ENCODE peak calls at places on chromosome 5, in ten cellular contexts. H is dorsolateral prefrontal cortex, K is adrenal gland, C is stomach, Q is GM23338, V is AG04450, G is OCI-LY7, A is fibroblast of mammary gland, E is cardiac fibroblast, B is spleen. O is an unnamed sample.

GRCh38 chr5:57700484-57700883 is 217.9 kb upstream of the ACTBL2 start:
- DNase-seq in H (no peak), E (no peak), Q (no peak), K (no peak), B (no peak), G (no peak), C (no peak), A (no peak), V (no peak), O (no peak)

GRCh38 chr5:172009536-172010270 is 3.3 kb upstream of the FBXW11 start:
- DNase-seq in V (no peak), A (no peak), Q (no peak), C (no peak), B (no peak), K (no peak), G (no peak), H (no peak), E (peak), O (no peak)

GRCh38 chr5:80763211-80763610 is 108.4 kb upstream of the DHFR start:
- DNase-seq in G (no peak), A (peak), B (no peak), C (no peak), V (no peak), H (no peak), K (no peak), E (peak), Q (no peak), O (no peak)

GRCh38 chr5:1480217-1480616 is 35.0 kb upstream of the SLC6A3 start:
- DNase-seq in E (peak), A (peak), K (peak), H (no peak), V (no peak), C (peak), B (peak), G (no peak), Q (peak), O (no peak)

GRCh38 chr5:52580921-52581320 is 206.8 kb upstream of the ITGA1 start:
- DNase-seq in E (peak), H (no peak), G (no peak), K (no peak), B (no peak), A (peak), C (peak), Q (no peak), V (no peak), O (peak)

GRCh38 chr5:91170266-91170665 is 212.9 kb downstream of the ARRDC3 start:
- DNase-seq in E (peak), Q (no peak), A (peak), V (no peak), K (no peak), H (no peak), G (no peak), C (no peak), B (no peak), O (peak)

GRCh38 chr5:115816226-115817042 is at the start of gene CDO1:
- DNase-seq in E (peak), B (peak), V (no peak), C (no peak), A (peak), H (peak), Q (peak), G (no peak), K (peak), O (peak)

GRCh38 chr5:61850696-61851095 is 455.3 kb upstream of the KIF2A start:
- DNase-seq in Q (no peak), B (no peak), E (no peak), K (no peak), G (no peak), V (no peak), A (no peak), H (no peak), C (no peak), O (no peak)

GRCh38 chr5:140112685-140113179 is 1.2 kb upstream of the PURA start:
- DNase-seq in A (no peak), V (no peak), K (no peak), Q (peak), C (no peak), E (peak), B (no peak), G (no peak), H (no peak), O (no peak)

GRCh38 chr5:107056278-107056677 is 614.5 kb downstream of the EFNA5 start:
- DNase-seq in K (no peak), V (no peak), H (no peak), E (no peak), C (no peak), G (no peak), Q (no peak), B (no peak), A (no peak), O (no peak)

GRCh38 chr5:163867324-163867723 is 361.9 kb downstream of the MAT2B start:
- DNase-seq in G (no peak), Q (no peak), K (no peak), A (no peak), E (peak), V (no peak), B (no peak), C (no peak), H (no peak), O (no peak)

GRCh38 chr5:80516826-80517225 is 28.9 kb downstream of the FAM151B start:
- DNase-seq in E (peak), B (no peak), A (peak), C (no peak), H (no peak), V (peak), G (no peak), Q (no peak), K (no peak), O (peak)

GRCh38 chr5:68631884-68632283 is 416.3 kb downstream of the PIK3R1 start:
- DNase-seq in A (no peak), H (no peak), K (no peak), Q (no peak), E (no peak), B (no peak), G (no peak), C (no peak), V (no peak), O (no peak)

GRCh38 chr5:96615223-96615622 is 47.0 kb upstream of the CAST start:
- DNase-seq in Q (no peak), A (no peak), H (no peak), E (no peak), C (no peak), B (no peak), V (no peak), G (no peak), K (no peak), O (no peak)

GRCh38 chr5:91219803-91220371 is 163.2 kb downstream of the ARRDC3 start:
- DNase-seq in C (no peak), A (peak), H (no peak), E (peak), Q (peak), B (no peak), G (peak), K (peak), V (no peak), O (peak)

GRCh38 chr5:76544268-76544926 is 78.8 kb downstream of the F2RL2 start:
- DNase-seq in A (peak), V (no peak), Q (peak), B (no peak), K (peak), H (no peak), C (peak), E (peak), G (peak), O (peak)

GRCh38 chr5:178357127-178357526 is 124.5 kb upstream of the PHYKPL start:
- DNase-seq in C (no peak), G (no peak), H (no peak), V (no peak), A (no peak), E (no peak), B (peak), K (peak), Q (peak), O (no peak)

GRCh38 chr5:1522601-1523479 is 920 bp downstream of the LPCAT1 start:
- DNase-seq in V (no peak), G (peak), Q (no peak), H (peak), C (peak), E (peak), B (peak), A (no peak), K (peak), O (no peak)

GRCh38 chr5:96734871-96735325 is 72.7 kb downstream of the CAST start:
- DNase-seq in C (no peak), A (peak), K (no peak), V (no peak), Q (peak), G (peak), H (no peak), E (peak), B (no peak), O (no peak)

GRCh38 chr5:82405166-82405565 is 127.0 kb upstream of the RPS23 start:
- DNase-seq in G (no peak), H (no peak), A (peak), E (peak), B (no peak), C (no peak), V (no peak), Q (no peak), K (no peak), O (peak)

GRCh38 chr5:176531902-176532493 is 5.2 kb downstream of the RNF44 start:
- DNase-seq in B (peak), A (no peak), E (no peak), G (no peak), C (no peak), K (no peak), Q (no peak), H (no peak), V (no peak), O (no peak)

GRCh38 chr5:14753947-14754346 is 89.4 kb downstream of the OTULIN start:
- DNase-seq in C (no peak), H (no peak), V (no peak), B (no peak), E (no peak), K (no peak), G (no peak), Q (no peak), A (no peak), O (no peak)

GRCh38 chr5:120055858-120056257 is 408.2 kb upstream of the PRR16 start:
- DNase-seq in V (peak), K (peak), Q (no peak), E (peak), B (no peak), H (no peak), G (no peak), C (no peak), A (peak), O (peak)

GRCh38 chr5:6383376-6383775 is 5.0 kb upstream of the MED10 start:
- DNase-seq in E (no peak), Q (no peak), C (no peak), K (no peak), G (no peak), H (no peak), B (no peak), V (no peak), A (no peak), O (no peak)

GRCh38 chr5:144403058-144403457 is 232.4 kb downstream of the KCTD16 start:
- DNase-seq in V (no peak), Q (no peak), H (no peak), E (no peak), K (no peak), G (no peak), C (no peak), B (no peak), A (no peak), O (no peak)

GRCh38 chr5:157828031-157828948 is 30.7 kb downstream of the CLINT1 start:
- DNase-seq in H (no peak), B (no peak), Q (no peak), G (peak), C (no peak), A (peak), K (no peak), V (no peak), E (peak), O (no peak)

GRCh38 chr5:181205735-181206401 is 872 bp upstream of the TRIM7 start:
- DNase-seq in V (no peak), A (no peak), B (no peak), Q (no peak), K (no peak), E (no peak), G (no peak), C (no peak), H (no peak), O (no peak)

GRCh38 chr5:119179857-119180641 is 109.2 kb downstream of the DMXL1 start:
- DNase-seq in G (no peak), H (no peak), A (peak), C (no peak), K (no peak), Q (no peak), B (no peak), E (peak), V (no peak), O (no peak)

GRCh38 chr5:101473483-101473882 is 570.4 kb upstream of the ST8SIA4 start:
- DNase-seq in G (no peak), V (no peak), Q (no peak), H (no peak), B (no peak), A (peak), E (peak), C (no peak), K (no peak), O (peak)

GRCh38 chr5:1513326-1514026 is 10.3 kb downstream of the LPCAT1 start:
- DNase-seq in A (no peak), Q (no peak), E (no peak), V (no peak), K (no peak), G (no peak), H (no peak), C (peak), B (peak), O (no peak)

GRCh38 chr5:150464554-150465012 is 15.0 kb upstream of the RPS14 start:
- DNase-seq in K (peak), Q (peak), V (no peak), C (no peak), G (no peak), H (no peak), A (peak), B (no peak), E (peak), O (no peak)

GRCh38 chr5:143576721-143577484 is 173.4 kb upstream of the NR3C1 start:
- DNase-seq in G (no peak), B (no peak), V (no peak), C (no peak), A (peak), K (peak), Q (no peak), H (no peak), E (peak), O (peak)

GRCh38 chr5:103785569-103785968 is 223.0 kb upstream of the NUDT12 start:
- DNase-seq in E (peak), C (no peak), K (no peak), B (no peak), Q (no peak), A (peak), H (no peak), G (no peak), V (no peak), O (no peak)

GRCh38 chr5:73311291-73312110 is 137.1 kb downstream of the FOXD1 start:
- DNase-seq in H (no peak), Q (peak), V (peak), E (peak), C (no peak), G (no peak), B (no peak), A (peak), K (peak), O (peak)
- H3K4me3 ChIP-seq in H (no peak), Q (peak), V (peak), E (no peak), C (peak), G (no peak), B (no peak), A (peak), K (peak), O (no peak)

GRCh38 chr5:149174847-149175234 is 33.5 kb downstream of the ABLIM3 start:
- DNase-seq in V (no peak), E (no peak), A (peak), B (no peak), H (no peak), G (no peak), C (no peak), Q (no peak), K (no peak), O (no peak)
- H3K4me3 ChIP-seq in V (no peak), E (no peak), A (no peak), B (no peak), H (no peak), G (no peak), C (no peak), Q (no peak), K (no peak), O (no peak)

DNA sequence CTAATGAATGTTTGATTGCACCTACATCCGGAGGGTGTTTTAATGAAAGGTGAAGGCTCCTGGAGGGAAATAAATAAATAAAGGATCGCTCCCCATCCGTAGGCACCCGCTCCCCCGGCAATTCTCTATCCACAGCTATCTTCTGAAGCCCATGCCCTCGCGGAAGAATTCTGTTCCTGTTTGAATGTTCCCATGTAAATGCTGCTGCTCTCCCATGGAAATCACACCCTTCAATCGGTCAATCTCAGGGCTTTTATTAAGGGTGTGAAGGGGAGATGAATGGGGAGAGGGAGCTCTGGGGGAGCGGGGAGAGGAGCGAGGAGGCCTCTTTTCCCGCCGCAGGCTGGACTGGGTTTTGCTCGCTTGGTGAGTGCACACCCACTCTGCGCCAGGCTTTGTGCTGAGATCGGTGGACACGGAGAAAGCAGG is 21.1 kb upstream of the ARAP3 start:
- DNase-seq in E (no peak), K (no peak), A (no peak), H (no peak), G (no peak), C (no peak), Q (peak), V (no peak), B (no peak), O (no peak)
- H3K4me3 ChIP-seq in E (peak), K (peak), A (no peak), H (peak), G (no peak), C (peak), Q (peak), V (peak), B (no peak), O (peak)

DNA sequence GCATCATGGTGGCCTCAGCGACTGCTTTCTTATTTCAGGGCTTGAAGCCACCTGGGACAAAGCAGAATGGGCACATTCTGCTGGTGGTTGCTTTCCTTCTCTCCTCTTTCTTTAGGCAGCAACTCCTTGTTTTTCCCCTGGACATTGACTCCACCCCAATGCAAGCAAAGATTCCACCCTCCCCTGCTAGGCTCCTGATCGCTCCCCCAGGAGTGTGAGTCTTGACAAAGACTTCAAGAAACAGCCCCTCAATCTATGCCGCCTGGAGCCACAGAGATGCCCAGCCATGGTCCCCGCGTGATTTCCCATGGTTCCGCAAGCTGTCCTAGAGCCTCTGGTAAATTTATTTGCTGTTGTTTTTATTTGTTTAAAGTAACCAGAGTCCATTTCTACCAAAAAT is 2.4 kb downstream of the KCNMB1 start:
- DNase-seq in C (no peak), V (no peak), Q (no peak), G (no peak), E (no peak), B (no peak), A (no peak), K (no peak), H (no peak), O (no peak)
- H3K4me3 ChIP-seq in C (no peak), V (no peak), Q (no peak), G (no peak), E (no peak), B (no peak), A (no peak), K (no peak), H (no peak), O (no peak)

GRCh38 chr5:149271195-149271716 is 403 bp upstream of the AFAP1L1 start:
- DNase-seq in B (no peak), G (no peak), C (no peak), Q (peak), K (no peak), H (no peak), V (no peak), A (no peak), E (no peak), O (no peak)
- H3K4me3 ChIP-seq in B (peak), G (no peak), C (peak), Q (peak), K (peak), H (peak), V (peak), A (peak), E (peak), O (peak)